ENCODE peak calls at places on chromosomes 7 and 10, in five cellular contexts. U is smooth muscle cell of the brain vasculature, R is lung, K is body of pancreas, B is myocyte. C is an unnamed sample.

GRCh38 chr10:34966440-34966839 is 123.7 kb downstream of the CUL2 start:
- DNase-seq in U (no peak), R (no peak), K (no peak), B (no peak), C (no peak)

GRCh38 chr10:71473671-71474599 is 77.2 kb downstream of the CDH23 start:
- DNase-seq in U (no peak), R (no peak), K (peak; percentile 58), B (no peak), C (no peak)

GRCh38 chr10:122461367-122461728 is at the start of gene HTRA1:
- DNase-seq in U (no peak), R (peak; percentile 64), K (peak; percentile 80), B (peak; percentile 92), C (peak; percentile 48)

GRCh38 chr7:157276731-157277562 is 59.9 kb upstream of the DNAJB6 start:
- DNase-seq in U (no peak), R (no peak), K (peak; percentile 36), B (peak; percentile 39), C (no peak)

GRCh38 chr10:19294233-19294632 is 245.6 kb downstream of the MALRD1 start:
- DNase-seq in U (no peak), R (no peak), K (no peak), B (no peak), C (no peak)

GRCh38 chr7:96120856-96121255 is 201.0 kb downstream of the SLC25A13 start:
- DNase-seq in U (no peak), R (no peak), K (no peak), B (no peak), C (peak; percentile 30)

GRCh38 chr10:103803941-103804340 is 51.4 kb downstream of the SH3PXD2A start:
- DNase-seq in U (no peak), R (no peak), K (no peak), B (no peak), C (no peak)

GRCh38 chr7:75971961-75972763 is 22.2 kb downstream of the TMEM120A start:
- DNase-seq in U (no peak), R (no peak), K (no peak), B (peak; percentile 69), C (peak; percentile 83)

GRCh38 chr7:133975130-133975529 is 152.0 kb upstream of the LRGUK start:
- DNase-seq in U (no peak), R (no peak), K (no peak), B (no peak), C (no peak)

GRCh38 chr7:111172573-111172972 is 81.6 kb downstream of the LRRN3 start:
- DNase-seq in U (no peak), R (no peak), K (no peak), B (no peak), C (peak; percentile 17)

GRCh38 chr7:2373124-2373556 is 18.5 kb downstream of the EIF3B start:
- DNase-seq in U (no peak), R (no peak), K (peak; percentile 84), B (peak; percentile 9), C (no peak)

GRCh38 chr7:41628926-41629325 is 74.0 kb downstream of the INHBA start:
- DNase-seq in U (no peak), R (no peak), K (no peak), B (peak; percentile 88), C (no peak)

GRCh38 chr10:97154162-97154561 is 31.6 kb downstream of the SLIT1 start:
- DNase-seq in U (no peak), R (no peak), K (no peak), B (no peak), C (no peak)

GRCh38 chr7:1096156-1097119 is 8.5 kb downstream of the GPER1 start:
- DNase-seq in U (no peak), R (no peak), K (peak; percentile 40), B (no peak), C (peak; percentile 42)

GRCh38 chr10:94194256-94194655 is 168.5 kb downstream of the NOC3L start:
- DNase-seq in U (no peak), R (no peak), K (no peak), B (peak; percentile 65), C (no peak)

GRCh38 chr10:69179089-69179742 is 818 bp upstream of the SUPV3L1 start:
- DNase-seq in U (no peak), R (no peak), K (no peak), B (no peak), C (no peak)

GRCh38 chr7:117385340-117386124 is 41.8 kb downstream of the ASZ1 start:
- DNase-seq in U (no peak), R (no peak), K (no peak), B (peak; percentile 38), C (peak; percentile 69)

GRCh38 chr7:105154084-105154483 is 140.1 kb downstream of the KMT2E start:
- DNase-seq in U (no peak), R (no peak), K (no peak), B (no peak), C (no peak)

GRCh38 chr7:98240961-98241673 is 10.9 kb downstream of the TECPR1 start:
- DNase-seq in U (no peak), R (no peak), K (peak; percentile 74), B (peak; percentile 38), C (peak; percentile 50)

GRCh38 chr7:151103973-151104372 is 17.7 kb downstream of the AGAP3 start:
- DNase-seq in U (no peak), R (no peak), K (no peak), B (no peak), C (no peak)

GRCh38 chr10:90458054-90458453 is 399.8 kb downstream of the HTR7 start:
- DNase-seq in U (no peak), R (no peak), K (no peak), B (no peak), C (no peak)

GRCh38 chr7:137681657-137682562 is 164.9 kb downstream of the DGKI start:
- DNase-seq in U (no peak), R (no peak), K (no peak), B (peak; percentile 61), C (peak; percentile 80)

GRCh38 chr7:17854297-17855047 is 85.8 kb downstream of the SNX13 start:
- DNase-seq in U (no peak), R (no peak), K (no peak), B (no peak), C (no peak)

GRCh38 chr7:93014410-93014809 is 103.4 kb downstream of the SAMD9 start:
- DNase-seq in U (no peak), R (no peak), K (no peak), B (peak; percentile 25), C (no peak)

GRCh38 chr7:116938678-116939077 is 14.6 kb upstream of the ST7 start:
- DNase-seq in U (no peak), R (no peak), K (no peak), B (no peak), C (no peak)

GRCh38 chr10:132580617-132581016 is 43.0 kb downstream of the INPP5A start:
- DNase-seq in U (no peak), R (no peak), K (no peak), B (no peak), C (no peak)

GRCh38 chr10:13890617-13891541 is 304.1 kb downstream of the PRPF18 start:
- DNase-seq in U (no peak), R (no peak), K (no peak), B (peak; percentile 35), C (peak; percentile 40)

GRCh38 chr10:10489765-10490164 is 527.9 kb upstream of the CELF2 start:
- DNase-seq in U (no peak), R (no peak), K (no peak), B (no peak), C (peak; percentile 25)

GRCh38 chr10:132518572-132519381 is 18.8 kb upstream of the INPP5A start:
- DNase-seq in U (no peak), R (peak; percentile 83), K (peak; percentile 98), B (no peak), C (peak; percentile 44)

GRCh38 chr10:25388862-25389206 is 214.0 kb downstream of the GPR158 start:
- DNase-seq in U (no peak), R (no peak), K (no peak), B (no peak), C (no peak)

GRCh38 chr7:27245798-27246691 is 3.4 kb downstream of the EVX1 start:
- DNase-seq in U (no peak), R (no peak), K (peak; percentile 34), B (peak; percentile 17), C (no peak)

GRCh38 chr10:30387646-30388243 is 38.7 kb upstream of the MTPAP start:
- DNase-seq in U (no peak), R (no peak), K (no peak), B (peak; percentile 72), C (no peak)

GRCh38 chr10:48207853-48208252 is 66.6 kb downstream of the FRMPD2 start:
- DNase-seq in U (no peak), R (no peak), K (no peak), B (no peak), C (no peak)

GRCh38 chr7:91567111-91568012 is 303.1 kb downstream of the FZD1 start:
- DNase-seq in U (no peak), R (no peak), K (no peak), B (peak; percentile 30), C (no peak)

GRCh38 chr7:36600869-36601530 is 123.3 kb downstream of the AOAH start:
- DNase-seq in U (no peak), R (no peak), K (peak; percentile 18), B (peak; percentile 15), C (no peak)

GRCh38 chr7:132557489-132558044 is 18.7 kb downstream of the PLXNA4 start:
- DNase-seq in U (no peak), R (no peak), K (no peak), B (no peak), C (no peak)

GRCh38 chr7:130891254-130892094 is 157.5 kb upstream of the KLF14 start:
- DNase-seq in U (peak; percentile 92), R (peak; percentile 66), K (peak; percentile 31), B (peak; percentile 91), C (peak; percentile 97)

GRCh38 chr7:39735903-39736302 is 112.5 kb downstream of the RALA start:
- DNase-seq in U (no peak), R (no peak), K (no peak), B (peak; percentile 46), C (peak; percentile 56)